ENCODE peak calls at places on chromosomes 16 and 17, in four cellular contexts. C is cardiac fibroblast, O is A673, K is hepatocyte. T is an unnamed sample.

GRCh38 chr17:74358696-74359095 is 3.0 kb downstream of the BTBD17 start:
- DNase-seq in C (no peak), O (no peak), K (no peak), T (no peak)

GRCh38 chr17:52120465-52120864 is 38.0 kb downstream of the CA10 start:
- DNase-seq in C (no peak), O (no peak), K (no peak), T (no peak)

GRCh38 chr16:10556240-10556639 is 24.2 kb downstream of the EMP2 start:
- DNase-seq in C (no peak), O (no peak), K (no peak), T (no peak)

GRCh38 chr17:2346475-2346874 is 9.2 kb downstream of the SGSM2 start:
- DNase-seq in C (no peak), O (no peak), K (no peak), T (no peak)

GRCh38 chr17:82012482-82013295 is 10.0 kb downstream of the CENPX start:
- DNase-seq in C (no peak), O (no peak), K (no peak), T (no peak)

GRCh38 chr17:1030684-1031557 is 34.0 kb downstream of the TIMM22 start:
- DNase-seq in C (no peak), O (no peak), K (no peak), T (no peak)

GRCh38 chr17:33602981-33603380 is 309.9 kb upstream of the ASIC2 start:
- DNase-seq in C (no peak), O (no peak), K (peak), T (no peak)

GRCh38 chr16:17852977-17853702 is 382.4 kb upstream of the XYLT1 start:
- DNase-seq in C (no peak), O (no peak), K (no peak), T (no peak)

GRCh38 chr17:57889892-57890856 is 40.3 kb upstream of the MRPS23 start:
- DNase-seq in C (peak), O (no peak), K (no peak), T (peak)

GRCh38 chr17:78665952-78666920 is 89.0 kb upstream of the DNAH17 start:
- DNase-seq in C (no peak), O (no peak), K (peak), T (peak)

GRCh38 chr17:7886227-7887037 is 2.2 kb upstream of the CHD3 start:
- DNase-seq in C (peak), O (peak), K (peak), T (peak)

GRCh38 chr16:81821422-81822128 is 42.5 kb downstream of the PLCG2 start:
- DNase-seq in C (no peak), O (no peak), K (no peak), T (no peak)

GRCh38 chr17:5000237-5000639 is 2.5 kb downstream of the KIF1C start:
- DNase-seq in C (no peak), O (no peak), K (no peak), T (peak)

GRCh38 chr16:24906199-24906808 is 60.5 kb downstream of the SLC5A11 start:
- DNase-seq in C (peak), O (peak), K (peak), T (peak)

GRCh38 chr16:23146877-23147601 is 2.2 kb downstream of the USP31 start:
- DNase-seq in C (no peak), O (no peak), K (no peak), T (peak)

GRCh38 chr16:5917436-5917835 is 819.8 kb upstream of the EEF2KMT start:
- DNase-seq in C (no peak), O (no peak), K (no peak), T (no peak)

GRCh38 chr16:5916711-5917191 is 819.2 kb upstream of the EEF2KMT start:
- DNase-seq in C (no peak), O (no peak), K (peak), T (no peak)

GRCh38 chr16:5918553-5919127 is 821.0 kb upstream of the EEF2KMT start:
- DNase-seq in C (no peak), O (no peak), K (peak), T (no peak)
- TF ChIP-seq CTCF in C (no peak), O (peak), K (peak), T (no peak)

GRCh38 chr17:19714542-19715411 is 1.6 kb downstream of the SLC47A2 start:
- DNase-seq in C (no peak), O (no peak), K (no peak), T (no peak)

GRCh38 chr17:19712436-19713004 is 3.9 kb downstream of the SLC47A2 start:
- DNase-seq in C (no peak), O (no peak), K (no peak), T (no peak)

GRCh38 chr17:19716108-19717030 is at the start of gene SLC47A2:
- DNase-seq in C (no peak), O (no peak), K (no peak), T (peak)

GRCh38 chr17:19713901-19714361 is 2.5 kb downstream of the SLC47A2 start:
- DNase-seq in C (no peak), O (no peak), K (no peak), T (no peak)

DNA sequence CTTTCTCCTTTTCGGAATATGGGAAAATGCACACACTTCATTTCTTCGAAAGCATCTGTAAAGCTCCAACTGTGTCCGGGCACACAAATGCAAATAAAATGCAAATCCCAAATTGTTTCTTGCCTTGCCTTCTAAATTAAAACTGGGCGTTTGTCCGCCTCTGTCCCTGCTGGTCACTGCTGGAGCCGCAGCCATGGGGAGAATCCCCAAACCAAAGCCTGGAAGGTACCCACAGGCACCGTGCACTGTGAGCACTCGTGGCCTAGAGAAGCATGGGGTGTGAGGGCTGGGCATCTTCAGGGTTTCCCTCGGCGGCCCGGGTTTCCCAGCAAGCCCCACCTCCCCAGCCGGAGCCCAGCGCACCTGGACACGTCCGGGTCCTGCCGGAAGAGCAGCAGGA is 2.9 kb downstream of the SLC47A2 start:
- DNase-seq in C (no peak), O (no peak), K (no peak), T (no peak)
- TF ChIP-seq CTCF in C (peak), O (no peak), K (no peak), T (no peak)

DNA sequence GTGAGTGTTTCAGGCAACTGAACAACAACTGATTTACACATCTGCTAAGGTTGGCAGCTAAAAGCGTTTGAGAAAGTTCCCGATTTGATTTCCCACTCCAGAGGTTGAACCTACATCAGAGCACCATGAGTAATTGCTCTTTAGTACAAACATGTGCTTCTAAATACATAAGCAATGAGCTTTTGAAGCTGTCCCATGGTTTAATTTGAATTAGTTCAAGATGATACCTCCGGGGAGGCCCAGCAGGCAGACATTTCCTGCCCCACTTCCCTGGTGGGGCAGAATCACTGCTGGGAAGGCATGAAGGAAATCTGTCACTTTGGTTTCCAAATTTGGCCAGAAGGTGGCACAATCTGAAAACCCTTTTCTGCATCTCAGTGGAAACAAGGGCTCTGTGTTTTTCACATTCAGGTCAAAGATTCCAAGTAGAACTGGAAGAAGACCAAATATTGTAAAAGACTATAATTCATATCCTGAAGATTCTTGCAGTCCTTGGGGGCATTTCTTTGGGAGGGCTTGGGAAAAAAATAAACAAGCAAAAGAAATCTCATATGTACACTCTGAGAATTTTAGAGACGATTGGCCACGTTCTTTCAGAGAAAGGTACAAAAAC is 176.2 kb upstream of the FAM20A start:
- DNase-seq in C (peak), O (peak), K (peak), T (peak)
- TF ChIP-seq CTCF in C (peak), O (peak), K (peak), T (peak)

DNA sequence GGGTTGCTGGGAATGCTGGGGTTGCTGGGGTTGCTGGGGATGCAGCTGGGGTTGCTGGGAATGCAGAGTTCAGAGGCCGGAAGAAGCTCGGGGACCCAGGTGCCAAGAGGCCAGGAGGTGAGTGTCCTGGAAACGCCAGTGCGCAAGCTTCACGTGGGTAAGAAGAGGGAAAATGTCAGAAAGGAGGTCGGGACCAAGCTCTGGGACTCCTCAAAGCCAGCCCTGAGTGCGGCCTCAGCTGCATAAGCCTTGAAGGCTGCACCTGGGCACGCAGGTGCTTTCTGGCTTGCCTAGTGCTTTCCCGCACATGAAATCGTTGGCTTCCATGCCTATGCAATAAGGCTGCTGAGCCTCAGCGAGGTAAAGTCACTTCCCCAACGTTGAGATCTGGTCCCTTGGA is 48.3 kb downstream of the PITPNM3 start:
- DNase-seq in C (no peak), O (no peak), K (no peak), T (no peak)
- TF ChIP-seq CTCF in C (no peak), O (no peak), K (no peak), T (no peak)

GRCh38 chr17:68292689-68293040 is 1.4 kb downstream of the ARSG start:
- DNase-seq in C (no peak), O (no peak), K (no peak), T (no peak)

GRCh38 chr17:68293490-68294195 is 2.3 kb downstream of the ARSG start:
- DNase-seq in C (no peak), O (no peak), K (no peak), T (no peak)

GRCh38 chr17:68290955-68291835 is at the start of the genes ARSG and SLC16A6:
- DNase-seq in C (peak), O (peak), K (peak), T (peak)

GRCh38 chr17:68290268-68290954 is 516 bp downstream of the SLC16A6 start:
- DNase-seq in C (no peak), O (peak), K (peak), T (no peak)

GRCh38 chr17:68291836-68292688 is 767 bp downstream of the ARSG start:
- DNase-seq in C (peak), O (peak), K (peak), T (peak)
- TF ChIP-seq CTCF in C (no peak), O (peak), K (no peak), T (no peak)

DNA sequence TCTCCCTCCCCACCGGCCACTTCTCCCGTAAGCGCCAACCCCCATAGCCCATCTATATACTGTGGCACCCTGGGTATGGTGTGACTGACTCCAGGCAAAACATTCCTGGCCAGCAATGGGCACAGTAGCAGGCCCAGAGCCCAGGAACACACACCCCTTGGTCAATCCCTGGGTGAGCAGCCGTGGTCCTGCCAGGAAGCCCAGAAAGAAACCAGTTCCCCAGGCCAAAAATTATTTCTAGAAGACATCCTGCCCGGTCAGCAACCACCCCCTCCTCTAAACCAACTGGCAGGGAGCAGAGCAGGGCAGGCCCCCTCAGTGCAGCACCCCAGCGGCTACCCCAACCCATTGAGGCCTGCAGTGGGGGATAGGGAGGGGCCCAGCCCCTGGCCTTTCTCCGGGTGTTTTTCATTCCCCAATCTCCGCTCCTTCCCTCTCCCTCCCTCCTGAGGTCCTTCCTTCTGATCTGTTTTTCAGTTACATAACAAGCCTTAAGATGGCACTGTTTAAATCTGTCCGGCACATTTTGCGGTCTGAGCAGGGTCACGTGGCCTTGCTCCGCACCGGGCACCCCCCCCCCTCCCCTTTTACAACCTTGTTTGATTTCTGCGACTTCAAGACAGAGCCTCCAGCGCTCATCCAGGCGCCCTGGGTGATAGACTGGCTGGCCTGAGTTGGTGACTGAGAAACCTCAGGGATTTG is 2.0 kb downstream of the NPTX1 start:
- DNase-seq in C (peak), O (peak), K (peak), T (peak)
- TF ChIP-seq CTCF in C (peak), O (peak), K (peak), T (peak)

DNA sequence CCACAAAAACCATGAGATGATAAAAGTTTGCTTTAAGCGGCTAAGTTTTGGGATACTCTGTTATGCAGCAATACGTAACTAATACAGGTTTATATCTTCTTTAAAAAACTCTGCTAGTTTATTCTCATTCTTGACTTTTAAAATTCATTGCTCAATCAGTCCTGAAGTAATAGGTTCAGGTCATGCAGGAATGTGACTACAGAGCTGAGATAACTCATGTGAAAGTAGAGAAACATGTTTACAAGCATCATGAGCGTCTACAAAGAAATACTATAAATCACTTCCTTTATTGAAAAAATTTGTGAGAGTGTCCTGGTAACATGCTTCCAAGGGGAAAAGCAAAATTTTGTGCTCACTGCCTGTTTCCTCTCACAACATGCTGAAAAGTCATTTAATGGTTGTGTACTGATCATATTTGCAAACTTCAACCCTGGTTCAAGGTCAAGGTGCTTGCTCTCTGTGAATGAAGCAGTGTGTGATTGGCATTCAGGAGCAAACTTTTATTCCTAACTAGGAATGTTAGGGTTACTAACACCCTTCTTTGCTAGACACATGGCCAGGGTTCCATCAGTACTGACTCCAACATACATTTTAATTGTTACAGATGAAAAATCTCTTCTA is 12.5 kb upstream of the TMIGD1 start:
- DNase-seq in C (peak), O (no peak), K (no peak), T (no peak)
- TF ChIP-seq CTCF in C (no peak), O (no peak), K (no peak), T (no peak)